ENCODE peak calls at places on chromosomes 3 and 15, in four cellular contexts. R is endodermal cell, K is GM12878, S is astrocyte. U is an unnamed sample.

GRCh38 chr3:53045107-53045783 is 628 bp downstream of the SFMBT1 start:
- DNase-seq in R (no peak), K (no peak), S (no peak), U (peak; percentile 83)

GRCh38 chr3:148763921-148764320 is 63.7 kb upstream of the CPB1 start:
- DNase-seq in R (no peak), K (no peak), S (no peak), U (no peak)

GRCh38 chr15:70132148-70132547 is 34.4 kb upstream of the TLE3 start:
- DNase-seq in R (no peak), K (no peak), S (peak; percentile 79), U (no peak)

GRCh38 chr3:146250449-146251382 is at the start of gene PLSCR4:
- DNase-seq in R (peak; percentile 81), K (no peak), S (peak; percentile 62), U (peak; percentile 86)

GRCh38 chr15:94182883-94183282 is 48.5 kb upstream of the MCTP2 start:
- DNase-seq in R (no peak), K (no peak), S (no peak), U (no peak)

GRCh38 chr3:26091096-26091495 is 301.2 kb downstream of the OXSM start:
- DNase-seq in R (no peak), K (no peak), S (no peak), U (no peak)

GRCh38 chr3:98777801-98778220 is 14.7 kb downstream of the ST3GAL6 start:
- DNase-seq in R (no peak), K (no peak), S (peak; percentile 77), U (no peak)

GRCh38 chr3:190545260-190545659 is 31.4 kb downstream of the IL1RAP start:
- DNase-seq in R (no peak), K (no peak), S (no peak), U (no peak)

GRCh38 chr15:31263751-31264533 is 62.7 kb upstream of the KLF13 start:
- DNase-seq in R (peak; percentile 46), K (peak; percentile 88), S (no peak), U (peak; percentile 91)

GRCh38 chr3:18813300-18813699 is 335.0 kb upstream of the KCNH8 start:
- DNase-seq in R (no peak), K (no peak), S (no peak), U (no peak)

GRCh38 chr3:8069981-8070380 is 431.6 kb upstream of the LMCD1 start:
- DNase-seq in R (no peak), K (no peak), S (peak; percentile 77), U (no peak)

GRCh38 chr15:76973362-76973743 is 21.6 kb upstream of the PSTPIP1 start:
- DNase-seq in R (peak; percentile 94), K (no peak), S (no peak), U (no peak)

GRCh38 chr15:63232400-63232799 is 43.0 kb downstream of the RAB8B start:
- DNase-seq in R (no peak), K (no peak), S (no peak), U (no peak)

GRCh38 chr3:102006812-102007485 is 157.6 kb downstream of the NFKBIZ start:
- DNase-seq in R (no peak), K (no peak), S (peak; percentile 97), U (no peak)

GRCh38 chr15:45790325-45790943 is 155.6 kb downstream of the SQOR start:
- DNase-seq in R (peak; percentile 76), K (no peak), S (no peak), U (no peak)

GRCh38 chr15:38130739-38131498 is 121.7 kb upstream of the SPRED1 start:
- DNase-seq in R (peak; percentile 64), K (peak; percentile 51), S (peak; percentile 96), U (peak; percentile 82)

GRCh38 chr15:82530006-82530405 is 10.3 kb downstream of the RPS17 start:
- DNase-seq in R (no peak), K (no peak), S (no peak), U (no peak)

GRCh38 chr15:82532991-82533481 is 7.2 kb downstream of the RPS17 start:
- DNase-seq in R (peak; percentile 47), K (no peak), S (no peak), U (no peak)

GRCh38 chr15:82532383-82532990 is 7.8 kb downstream of the RPS17 start:
- DNase-seq in R (peak; percentile 49), K (no peak), S (no peak), U (no peak)

GRCh38 chr15:82531496-82532382 is 8.5 kb downstream of the RPS17 start:
- DNase-seq in R (peak; percentile 54), K (no peak), S (no peak), U (no peak)

GRCh38 chr15:82530606-82531379 is 9.5 kb downstream of the RPS17 start:
- DNase-seq in R (peak; percentile 95), K (peak; percentile 55), S (peak; percentile 43), U (peak; percentile 86)
- H3K4me3 ChIP-seq in R (no peak overlapping the region), K (peak overlapping the region; percentile 5), S (no peak overlapping the region), U (peak overlapping the region; percentile 22)

DNA sequence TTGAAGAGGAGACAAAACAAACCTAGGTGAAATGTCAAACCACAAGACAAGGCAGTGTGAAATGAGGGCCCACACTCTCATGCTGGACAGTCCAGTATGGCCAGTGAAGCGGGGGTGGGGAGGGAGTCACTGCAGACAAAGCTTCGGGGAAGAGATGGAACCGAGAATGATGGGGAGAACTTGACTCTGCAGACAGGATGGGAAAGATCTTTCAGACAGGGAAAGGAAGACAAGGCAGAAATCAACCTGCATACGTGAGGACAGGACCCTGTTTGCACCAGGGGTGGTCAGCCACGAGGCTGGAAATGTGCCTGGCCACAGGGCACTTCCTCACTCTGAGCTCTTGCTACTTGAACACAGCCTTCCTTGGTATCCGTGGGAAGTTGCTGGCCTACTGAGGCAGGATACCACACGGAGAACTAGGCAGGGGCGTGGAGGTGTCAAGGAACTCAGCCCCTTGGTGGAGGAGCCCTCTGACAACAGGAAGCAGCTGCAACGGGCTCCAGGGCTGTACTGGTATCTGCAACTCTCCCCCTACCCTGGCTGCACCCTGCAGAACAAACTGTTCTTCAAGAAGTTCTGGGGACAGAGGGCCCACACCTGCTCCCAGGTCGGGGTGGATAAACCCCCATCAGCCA is 9.3 kb upstream of the SRP14 start:
- DNase-seq in R (no peak), K (no peak), S (no peak), U (no peak)
- H3K4me1 ChIP-seq in R (peaks cover 2% of the 10 kb centered on the region), K (peaks cover 67% of the 10 kb centered on the region), S (peaks cover 33% of the 10 kb centered on the region), U (peaks cover 44% of the 10 kb centered on the region)

GRCh38 chr15:78082743-78083110 is 5.2 kb upstream of the TBC1D2B start:
- DNase-seq in R (no peak), K (no peak), S (no peak), U (no peak)

GRCh38 chr15:78083687-78084358 is 6.3 kb upstream of the TBC1D2B start:
- DNase-seq in R (no peak), K (no peak), S (no peak), U (no peak)

GRCh38 chr15:78083186-78083585 is 5.7 kb upstream of the TBC1D2B start:
- DNase-seq in R (no peak), K (no peak), S (no peak), U (no peak)

GRCh38 chr15:78084359-78084750 is 6.8 kb upstream of the TBC1D2B start:
- DNase-seq in R (no peak), K (no peak), S (no peak), U (no peak)

DNA sequence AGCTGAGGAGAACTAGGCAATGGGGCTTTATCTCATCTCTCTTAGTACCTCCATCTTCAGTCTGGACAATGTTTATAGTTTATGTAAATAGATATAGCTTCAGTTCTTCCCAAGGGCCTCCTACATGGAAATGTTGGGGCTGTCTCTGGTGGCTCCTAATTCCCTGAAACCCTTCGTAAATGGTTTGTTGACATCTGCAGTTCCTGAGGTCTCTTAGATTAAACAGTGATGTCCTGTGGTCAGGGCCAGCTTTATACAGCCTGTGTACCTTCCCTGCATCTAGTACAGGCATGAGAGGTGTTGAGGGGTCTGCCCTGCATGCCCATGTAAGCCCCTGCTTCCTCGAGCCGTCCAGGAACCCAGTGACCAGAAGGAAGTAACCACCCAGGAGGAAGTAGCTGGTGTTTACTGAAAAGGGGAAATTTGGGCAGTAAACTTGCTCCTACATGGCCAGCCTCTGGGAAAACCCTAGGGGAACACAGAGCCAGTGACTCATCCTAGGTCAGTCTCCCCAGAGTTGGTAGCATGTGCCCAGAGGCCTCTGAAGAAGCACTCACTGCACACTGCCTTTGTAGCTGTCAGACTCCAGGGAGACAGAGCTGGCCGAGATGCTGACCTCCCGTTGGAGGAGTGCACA is 4.7 kb upstream of the TBC1D2B start:
- DNase-seq in R (no peak), K (no peak), S (no peak), U (no peak)
- H3K27ac ChIP-seq in R (no peak overlapping the region), K (no peak overlapping the region), S (no peak overlapping the region), U (peak overlapping the region; percentile 55)

DNA sequence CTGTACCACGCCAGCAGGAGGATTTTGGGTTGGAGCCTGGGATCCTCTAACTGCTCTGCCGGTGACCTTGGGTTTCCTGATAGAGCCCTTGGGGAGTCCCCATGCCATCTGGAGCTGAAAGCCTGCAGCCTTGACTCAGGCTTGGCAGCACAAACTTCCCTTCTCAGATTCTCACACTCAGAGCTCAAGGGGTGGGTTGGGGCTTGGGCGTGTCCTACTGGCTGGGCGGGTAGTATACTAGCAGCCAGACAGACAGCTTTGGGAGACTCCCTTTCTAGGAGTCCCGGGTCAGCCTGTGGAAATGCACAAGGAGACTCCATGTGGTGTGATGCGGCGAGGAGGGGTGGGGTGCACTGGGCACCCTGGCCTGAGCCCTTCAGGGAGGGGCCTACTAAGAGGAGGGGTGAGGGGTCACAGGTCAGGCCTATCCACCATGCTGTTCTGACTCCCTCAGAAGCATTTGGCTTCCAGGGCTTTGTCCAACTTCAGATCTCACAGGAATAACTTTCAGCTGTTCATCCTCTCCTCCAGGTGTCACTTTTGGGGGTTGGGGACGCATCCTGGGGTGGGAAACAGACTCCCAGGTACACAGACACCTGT is 21.6 kb upstream of the PLXNA1 start:
- DNase-seq in R (no peak), K (no peak), S (peak; percentile 30), U (peak; percentile 68)
- H3K4me3 ChIP-seq in R (no peak overlapping the region), K (no peak overlapping the region), S (no peak overlapping the region), U (no peak overlapping the region)

GRCh38 chr3:56787784-56788256 is 13.9 kb downstream of the ARHGEF3 start:
- DNase-seq in R (no peak), K (no peak), S (no peak), U (no peak)

GRCh38 chr3:56788506-56788905 is 13.2 kb downstream of the ARHGEF3 start:
- DNase-seq in R (no peak), K (no peak), S (no peak), U (no peak)

GRCh38 chr3:56792201-56792600 is 9.5 kb downstream of the ARHGEF3 start:
- DNase-seq in R (peak; percentile 6), K (no peak), S (no peak), U (no peak)

GRCh38 chr3:56787258-56787777 is 14.4 kb downstream of the ARHGEF3 start:
- DNase-seq in R (no peak), K (no peak), S (no peak), U (no peak)

GRCh38 chr3:56790016-56790950 is 11.5 kb downstream of the ARHGEF3 start:
- DNase-seq in R (peak; percentile 24), K (no peak), S (no peak), U (no peak)
- H3K4me1 ChIP-seq in R (peaks cover 15% of the 10 kb centered on the region), K (peaks cover 44% of the 10 kb centered on the region), S (no peaks in the 10 kb centered on the region), U (peaks cover 86% of the 10 kb centered on the region)